ENCODE peak calls at places on chromosomes 4 and X, in ten cellular contexts. J is H9; Y is uterus; Q is upper lobe of right lung; B is epithelial cell of prostate; U is Karpas-422; I is A549; Z is IMR-90; W is CD4-positive, CD25-positive, alpha-beta regulatory T cell; P is stomach. V is an unnamed sample.

GRCh38 chr4:144449623-144450022 is 196.3 kb upstream of the HHIP start:
- DNase-seq in Z (no peak), J (no peak), B (no peak), U (no peak), Q (no peak), P (no peak), I (no peak), W (no peak), Y (no peak), V (peak; percentile 62)

GRCh38 chrX:129108936-129109335 is 414.4 kb downstream of the SMARCA1 start:
- DNase-seq in P (no peak), J (no peak), Z (no peak), W (no peak), Q (no peak), I (no peak), B (no peak), U (no peak), Y (no peak), V (no peak)

GRCh38 chr4:165548702-165549101 is 169.9 kb downstream of the CPE start:
- DNase-seq in B (no peak), W (no peak), Z (no peak), U (no peak), I (no peak), J (no peak), P (no peak), Q (no peak), Y (no peak), V (no peak)

GRCh38 chr4:46389301-46389761 is 597 bp downstream of the GABRA2 start:
- DNase-seq in J (peak; percentile 55), Q (no peak), Z (no peak), Y (no peak), U (no peak), P (no peak), B (no peak), W (no peak), I (no peak), V (no peak)

GRCh38 chr4:14254252-14254651 is 626.7 kb upstream of the BOD1L1 start:
- DNase-seq in Q (peak; percentile 60), B (no peak), U (peak; percentile 68), W (no peak), Y (peak; percentile 12), I (peak; percentile 2), J (peak; percentile 60), P (peak; percentile 49), Z (peak; percentile 6), V (no peak)

GRCh38 chrX:134948333-134949241 is 42.2 kb upstream of the SMIM10 start:
- DNase-seq in P (no peak), J (no peak), U (no peak), B (no peak), Y (no peak), W (no peak), Q (no peak), I (peak; percentile 41), Z (peak; percentile 88), V (no peak)

GRCh38 chrX:2767631-2768455 is 16.0 kb downstream of the XG start:
- DNase-seq in B (no peak), Q (peak; percentile 72), W (no peak), Z (peak; percentile 21), J (peak; percentile 36), U (no peak), Y (peak; percentile 36), I (peak; percentile 38), P (no peak), V (peak; percentile 90)

GRCh38 chr4:106763044-106763443 is 273.1 kb downstream of the DKK2 start:
- DNase-seq in B (no peak), Z (no peak), W (no peak), J (peak; percentile 22), I (no peak), P (no peak), U (no peak), Q (no peak), Y (no peak), V (peak; percentile 68)

GRCh38 chr4:165922747-165923146 is 49.7 kb downstream of the TLL1 start:
- DNase-seq in P (no peak), J (no peak), B (no peak), Q (no peak), W (no peak), Z (no peak), U (no peak), Y (no peak), I (no peak), V (no peak)

GRCh38 chr4:78320353-78320935 is 231.1 kb upstream of the ANXA3 start:
- DNase-seq in Y (no peak), J (no peak), U (no peak), I (no peak), W (no peak), Z (no peak), P (no peak), B (no peak), Q (no peak), V (no peak)

GRCh38 chr4:78324625-78325024 is 226.9 kb upstream of the ANXA3 start:
- DNase-seq in Q (no peak), U (no peak), I (no peak), W (no peak), P (no peak), B (no peak), Z (no peak), Y (no peak), J (no peak), V (no peak)

GRCh38 chr4:78322032-78322431 is 229.5 kb upstream of the ANXA3 start:
- DNase-seq in Q (no peak), Z (no peak), I (no peak), P (no peak), Y (no peak), J (no peak), W (no peak), B (no peak), U (no peak), V (no peak)

GRCh38 chr4:78323439-78323838 is 228.1 kb upstream of the ANXA3 start:
- DNase-seq in P (no peak), Y (no peak), Q (no peak), W (no peak), B (no peak), U (no peak), Z (no peak), J (no peak), I (no peak), V (no peak)

DNA sequence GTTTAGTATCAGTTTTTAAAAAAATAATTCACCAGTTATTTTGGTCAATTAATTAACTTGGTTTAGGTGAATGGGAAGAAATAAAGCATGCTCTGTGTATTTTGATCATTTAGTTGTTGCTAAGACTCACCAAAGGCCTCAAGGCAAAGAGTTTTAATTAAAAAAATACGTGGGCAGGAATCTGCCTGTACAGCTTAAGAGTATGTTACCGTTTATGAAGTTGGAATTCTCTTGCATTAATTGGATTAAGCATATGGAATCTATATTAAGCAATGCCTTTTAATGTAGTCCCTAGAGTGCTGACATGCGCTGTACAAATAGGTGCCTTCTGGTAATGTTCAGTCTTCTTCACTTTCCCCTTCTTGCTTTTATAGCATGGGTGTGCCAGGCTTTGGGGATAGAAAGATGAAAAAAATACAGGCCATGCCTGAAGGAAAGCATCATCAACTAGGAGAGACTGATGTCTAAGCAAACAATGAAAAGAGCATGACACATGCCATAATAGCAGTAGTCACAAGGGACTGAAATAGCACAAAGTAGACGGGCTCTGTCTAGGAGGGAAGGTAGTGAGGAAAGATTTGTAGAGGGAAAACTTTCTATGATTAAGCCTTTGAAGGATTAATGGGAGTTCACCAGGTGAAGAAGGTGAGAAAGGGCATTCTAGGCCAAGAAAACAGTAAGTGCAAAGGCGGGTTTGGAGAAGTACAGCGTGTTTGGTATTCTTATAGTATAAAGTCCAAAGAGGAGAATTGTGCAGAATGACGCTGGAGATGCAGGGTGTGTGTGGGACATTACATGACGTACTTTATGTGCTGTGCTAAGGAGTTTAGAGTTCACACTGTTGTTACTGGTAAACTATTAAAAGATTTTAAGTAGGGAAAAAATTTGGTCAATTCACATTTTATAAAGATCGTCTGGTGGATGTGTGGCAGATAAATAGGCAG is 226.1 kb upstream of the ANXA3 start:
- DNase-seq in Q (no peak), I (no peak), Z (no peak), P (no peak), J (no peak), Y (no peak), B (no peak), U (no peak), W (no peak), V (no peak)
- H3K27ac ChIP-seq in Q (no peak overlapping the region), I (no peak overlapping the region), Z (no peak overlapping the region), P (no peak overlapping the region), J (no peak overlapping the region), Y (no peak overlapping the region), B (no peak overlapping the region), U (no peak overlapping the region), W (no peak overlapping the region), V (no peak overlapping the region)

GRCh38 chr4:148790246-148790645 is 348.0 kb upstream of the NR3C2 start:
- DNase-seq in J (no peak), Y (no peak), Z (no peak), I (no peak), B (no peak), W (no peak), Q (no peak), P (no peak), U (no peak), V (no peak)
- H3K27ac ChIP-seq in J (no peak overlapping the region), Y (no peak overlapping the region), Z (peak overlapping the region; percentile 5), I (no peak overlapping the region), B (no peak overlapping the region), W (no peak overlapping the region), Q (peak overlapping the region; percentile 36), P (peak overlapping the region; percentile 4), U (no peak overlapping the region), V (no peak overlapping the region)

DNA sequence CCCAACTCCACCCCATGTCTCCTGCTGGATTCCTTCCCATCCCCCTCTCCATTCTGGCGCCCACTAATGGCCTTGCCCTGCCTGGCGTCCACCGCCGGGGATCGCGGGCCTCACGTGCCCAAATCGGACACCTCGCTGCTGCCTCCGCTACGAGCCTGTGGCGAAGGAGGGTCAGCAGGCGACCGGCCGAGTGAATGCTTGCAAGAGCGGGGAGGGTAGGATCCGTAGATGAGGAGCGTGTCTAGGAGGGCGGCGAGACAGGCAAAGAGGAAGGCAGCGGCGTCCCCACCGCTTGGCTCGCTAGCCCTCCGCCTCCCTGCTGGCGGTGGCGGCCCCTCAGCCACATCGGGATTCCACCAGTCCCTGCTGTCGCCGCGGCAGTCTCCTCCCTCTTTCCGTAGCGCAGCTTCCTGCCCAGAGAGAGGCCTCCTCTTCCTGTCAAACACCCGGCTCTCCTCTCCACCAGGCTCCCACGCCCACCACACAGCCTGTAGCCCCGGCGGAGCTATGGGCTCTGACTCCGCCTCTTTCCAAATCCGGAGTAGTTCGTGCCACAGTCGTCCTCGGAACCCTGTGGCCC is at the start of gene SPIN2B:
- DNase-seq in U (peak; percentile 92), I (peak; percentile 82), P (peak; percentile 74), Y (peak; percentile 67), B (no peak), W (peak; percentile 89), Z (peak; percentile 70), J (peak; percentile 95), Q (peak; percentile 89), V (peak; percentile 90)
- H3K27ac ChIP-seq in U (no peak within 1 kb of the TSS), I (peak within 1 kb of the TSS; percentile 84), P (peak within 1 kb of the TSS; percentile 87), Y (peak within 1 kb of the TSS; percentile 73), B (peak within 1 kb of the TSS; percentile 5), W (peak within 1 kb of the TSS; percentile 23), Z (peak within 1 kb of the TSS; percentile 92), J (no peak within 1 kb of the TSS), Q (peak within 1 kb of the TSS; percentile 75), V (peak within 1 kb of the TSS; percentile 78)

DNA sequence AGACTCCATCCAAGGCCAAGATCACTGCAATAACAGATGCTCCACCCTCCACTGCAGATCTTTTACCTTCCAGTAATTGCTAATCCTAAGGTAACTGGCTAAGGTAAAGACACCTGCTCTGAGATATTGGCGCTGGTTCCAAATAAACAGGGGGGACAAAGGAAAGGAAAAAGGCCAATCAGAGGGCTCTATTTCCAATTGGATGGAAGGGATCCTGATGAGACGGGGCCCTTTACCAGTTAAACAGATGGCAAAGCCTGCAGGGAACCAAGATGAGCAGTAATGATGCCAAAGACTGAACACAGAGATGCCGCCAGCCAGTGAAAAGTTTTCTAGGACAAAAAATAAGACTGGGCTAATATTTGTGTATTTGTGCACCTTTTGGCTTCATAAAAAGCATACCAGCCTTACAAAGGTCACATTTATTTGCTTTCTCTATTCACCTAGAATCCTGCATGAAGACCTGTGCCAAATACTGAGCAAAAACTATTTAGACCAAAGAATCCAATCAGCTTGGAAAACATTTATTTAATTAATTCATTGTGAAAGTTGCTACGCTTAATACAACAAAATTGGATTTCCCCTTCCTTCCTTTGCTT is 148.5 kb downstream of the PPP3CA start:
- DNase-seq in U (no peak), Q (no peak), I (no peak), J (no peak), Y (no peak), W (no peak), B (no peak), Z (no peak), P (no peak), V (no peak)
- H3K27ac ChIP-seq in U (no peak overlapping the region), Q (no peak overlapping the region), I (peak overlapping the region; percentile 75), J (no peak overlapping the region), Y (no peak overlapping the region), W (no peak overlapping the region), B (no peak overlapping the region), Z (no peak overlapping the region), P (no peak overlapping the region), V (no peak overlapping the region)

V was measured in sigmoid colon.